ENCODE peak calls at places on chromosomes 7 and 10, in eight cellular contexts. One of them, this sample, is unnamed.

GRCh38 chr7:158924956-158925355 is 68.6 kb downstream of the DYNC2I1 start:
- DNase-seq in T-cell: no peak
- DNase-seq in ureter: no peak
- DNase-seq in stimulated activated CD8-positive, alpha-beta memory T cell treated with anti-CD3 and anti-CD28 coated beads, Interleukin-12 subunit alpha, Interleukin-12 subunit beta, amount 100 ng/mL, for 1 hour: no peak
- DNase-seq in NB4: no peak
- DNase-seq in neural progenitor cell: no peak
- DNase-seq in heart left ventricle: no peak
- DNase-seq in SIG-M5: no peak
- DNase-seq in this sample: no peak

GRCh38 chr10:77862595-77862994 is 64.0 kb downstream of the DLG5 start:
- DNase-seq in T-cell: no peak
- DNase-seq in ureter: no peak
- DNase-seq in stimulated activated CD8-positive, alpha-beta memory T cell treated with anti-CD3 and anti-CD28 coated beads, Interleukin-12 subunit alpha, Interleukin-12 subunit beta, amount 100 ng/mL, for 1 hour: no peak
- DNase-seq in NB4: no peak
- DNase-seq in neural progenitor cell: no peak
- DNase-seq in heart left ventricle: no peak
- DNase-seq in SIG-M5: no peak
- DNase-seq in this sample: no peak

GRCh38 chr7:98229441-98229840 is 18.2 kb downstream of the BHLHA15 start:
- DNase-seq in T-cell: no peak
- DNase-seq in ureter: no peak
- DNase-seq in stimulated activated CD8-positive, alpha-beta memory T cell treated with anti-CD3 and anti-CD28 coated beads, Interleukin-12 subunit alpha, Interleukin-12 subunit beta, amount 100 ng/mL, for 1 hour: no peak
- DNase-seq in NB4: no peak
- DNase-seq in neural progenitor cell: no peak
- DNase-seq in heart left ventricle: no peak
- DNase-seq in SIG-M5: no peak
- DNase-seq in this sample: no peak

GRCh38 chr7:19397917-19398316 is 252.7 kb upstream of the FERD3L start:
- DNase-seq in T-cell: no peak
- DNase-seq in ureter: no peak
- DNase-seq in stimulated activated CD8-positive, alpha-beta memory T cell treated with anti-CD3 and anti-CD28 coated beads, Interleukin-12 subunit alpha, Interleukin-12 subunit beta, amount 100 ng/mL, for 1 hour: no peak
- DNase-seq in NB4: peak
- DNase-seq in neural progenitor cell: no peak
- DNase-seq in heart left ventricle: no peak
- DNase-seq in SIG-M5: no peak
- DNase-seq in this sample: no peak

GRCh38 chr7:99407849-99408346 is 499 bp downstream of the PDAP1 start:
- DNase-seq in T-cell: no peak
- DNase-seq in ureter: no peak
- DNase-seq in stimulated activated CD8-positive, alpha-beta memory T cell treated with anti-CD3 and anti-CD28 coated beads, Interleukin-12 subunit alpha, Interleukin-12 subunit beta, amount 100 ng/mL, for 1 hour: peak
- DNase-seq in NB4: peak
- DNase-seq in neural progenitor cell: peak
- DNase-seq in heart left ventricle: peak
- DNase-seq in SIG-M5: no peak
- DNase-seq in this sample: no peak

GRCh38 chr7:56199639-56200038 is 83.4 kb upstream of the NUPR2 start:
- DNase-seq in T-cell: no peak
- DNase-seq in ureter: no peak
- DNase-seq in stimulated activated CD8-positive, alpha-beta memory T cell treated with anti-CD3 and anti-CD28 coated beads, Interleukin-12 subunit alpha, Interleukin-12 subunit beta, amount 100 ng/mL, for 1 hour: no peak
- DNase-seq in NB4: no peak
- DNase-seq in neural progenitor cell: no peak
- DNase-seq in heart left ventricle: no peak
- DNase-seq in SIG-M5: no peak
- DNase-seq in this sample: no peak

GRCh38 chr7:149209518-149210269 is 14.3 kb downstream of the ZNF282 start:
- DNase-seq in T-cell: peak
- DNase-seq in ureter: no peak
- DNase-seq in stimulated activated CD8-positive, alpha-beta memory T cell treated with anti-CD3 and anti-CD28 coated beads, Interleukin-12 subunit alpha, Interleukin-12 subunit beta, amount 100 ng/mL, for 1 hour: peak
- DNase-seq in NB4: peak
- DNase-seq in neural progenitor cell: peak
- DNase-seq in heart left ventricle: no peak
- DNase-seq in SIG-M5: no peak
- DNase-seq in this sample: no peak

GRCh38 chr10:110774069-110775021 is 97.4 kb upstream of the PDCD4 start:
- DNase-seq in T-cell: no peak
- DNase-seq in ureter: no peak
- DNase-seq in stimulated activated CD8-positive, alpha-beta memory T cell treated with anti-CD3 and anti-CD28 coated beads, Interleukin-12 subunit alpha, Interleukin-12 subunit beta, amount 100 ng/mL, for 1 hour: no peak
- DNase-seq in NB4: peak
- DNase-seq in neural progenitor cell: no peak
- DNase-seq in heart left ventricle: no peak
- DNase-seq in SIG-M5: no peak
- DNase-seq in this sample: peak

GRCh38 chr10:58818889-58819288 is 306.2 kb downstream of the BICC1 start:
- DNase-seq in T-cell: no peak
- DNase-seq in ureter: no peak
- DNase-seq in stimulated activated CD8-positive, alpha-beta memory T cell treated with anti-CD3 and anti-CD28 coated beads, Interleukin-12 subunit alpha, Interleukin-12 subunit beta, amount 100 ng/mL, for 1 hour: no peak
- DNase-seq in NB4: no peak
- DNase-seq in neural progenitor cell: no peak
- DNase-seq in heart left ventricle: no peak
- DNase-seq in SIG-M5: no peak
- DNase-seq in this sample: no peak

GRCh38 chr10:27822286-27822685 is 76.7 kb upstream of the MKX start:
- DNase-seq in T-cell: no peak
- DNase-seq in ureter: no peak
- DNase-seq in stimulated activated CD8-positive, alpha-beta memory T cell treated with anti-CD3 and anti-CD28 coated beads, Interleukin-12 subunit alpha, Interleukin-12 subunit beta, amount 100 ng/mL, for 1 hour: no peak
- DNase-seq in NB4: no peak
- DNase-seq in neural progenitor cell: no peak
- DNase-seq in heart left ventricle: no peak
- DNase-seq in SIG-M5: no peak
- DNase-seq in this sample: no peak

GRCh38 chr10:132597654-132598053 is 60.1 kb downstream of the INPP5A start:
- DNase-seq in T-cell: no peak
- DNase-seq in ureter: no peak
- DNase-seq in stimulated activated CD8-positive, alpha-beta memory T cell treated with anti-CD3 and anti-CD28 coated beads, Interleukin-12 subunit alpha, Interleukin-12 subunit beta, amount 100 ng/mL, for 1 hour: no peak
- DNase-seq in NB4: no peak
- DNase-seq in neural progenitor cell: no peak
- DNase-seq in heart left ventricle: no peak
- DNase-seq in SIG-M5: no peak
- DNase-seq in this sample: no peak

GRCh38 chr10:103983367-103983911 is 16.5 kb downstream of the SLK start:
- DNase-seq in T-cell: no peak
- DNase-seq in ureter: no peak
- DNase-seq in stimulated activated CD8-positive, alpha-beta memory T cell treated with anti-CD3 and anti-CD28 coated beads, Interleukin-12 subunit alpha, Interleukin-12 subunit beta, amount 100 ng/mL, for 1 hour: no peak
- DNase-seq in NB4: peak
- DNase-seq in neural progenitor cell: no peak
- DNase-seq in heart left ventricle: no peak
- DNase-seq in SIG-M5: no peak
- DNase-seq in this sample: no peak

GRCh38 chr7:149753370-149754233 is 19.8 kb downstream of the ZNF467 start:
- DNase-seq in T-cell: no peak
- DNase-seq in ureter: no peak
- DNase-seq in stimulated activated CD8-positive, alpha-beta memory T cell treated with anti-CD3 and anti-CD28 coated beads, Interleukin-12 subunit alpha, Interleukin-12 subunit beta, amount 100 ng/mL, for 1 hour: no peak
- DNase-seq in NB4: no peak
- DNase-seq in neural progenitor cell: peak
- DNase-seq in heart left ventricle: no peak
- DNase-seq in SIG-M5: no peak
- DNase-seq in this sample: no peak

GRCh38 chr10:103921750-103922195 is 3.8 kb upstream of the STN1 start:
- DNase-seq in T-cell: peak
- DNase-seq in ureter: peak
- DNase-seq in stimulated activated CD8-positive, alpha-beta memory T cell treated with anti-CD3 and anti-CD28 coated beads, Interleukin-12 subunit alpha, Interleukin-12 subunit beta, amount 100 ng/mL, for 1 hour: no peak
- DNase-seq in NB4: no peak
- DNase-seq in neural progenitor cell: peak
- DNase-seq in heart left ventricle: no peak
- DNase-seq in SIG-M5: no peak
- DNase-seq in this sample: peak

GRCh38 chr10:107814865-107815487 is 650.5 kb upstream of the SORCS1 start:
- DNase-seq in T-cell: no peak
- DNase-seq in ureter: peak
- DNase-seq in stimulated activated CD8-positive, alpha-beta memory T cell treated with anti-CD3 and anti-CD28 coated beads, Interleukin-12 subunit alpha, Interleukin-12 subunit beta, amount 100 ng/mL, for 1 hour: no peak
- DNase-seq in NB4: peak
- DNase-seq in neural progenitor cell: peak
- DNase-seq in heart left ventricle: peak
- DNase-seq in SIG-M5: no peak
- DNase-seq in this sample: peak

This sample was measured in CMK.